ENCODE peak calls at places on chromosomes 13 and 19, in four cellular contexts. P is astrocyte, W is K562, E is neural progenitor cell. Y is an unnamed sample.

GRCh38 chr13:20288561-20288960 is 56.4 kb upstream of the GJB6 start:
- DNase-seq in P (no peak), W (no peak), E (no peak), Y (no peak)

GRCh38 chr13:48155850-48156249 is 60.9 kb upstream of the MED4 start:
- DNase-seq in P (peak; percentile 68), W (no peak), E (no peak), Y (no peak)

GRCh38 chr13:39656325-39656677 is 839 bp downstream of the COG6 start:
- DNase-seq in P (peak; percentile 6), W (no peak), E (peak; percentile 4), Y (no peak)

GRCh38 chr13:98454389-98454881 is 122.5 kb downstream of the STK24 start:
- DNase-seq in P (peak; percentile 88), W (no peak), E (no peak), Y (peak; percentile 95)

GRCh38 chr13:32829676-32830091 is 186.5 kb upstream of the KL start:
- DNase-seq in P (peak; percentile 71), W (no peak), E (no peak), Y (no peak)

GRCh38 chr19:8702350-8702749 is 3.8 kb upstream of the ACTL9 start:
- DNase-seq in P (no peak), W (no peak), E (no peak), Y (no peak)

GRCh38 chr19:7504684-7505083 is 11.2 kb upstream of the ZNF358 start:
- DNase-seq in P (no peak), W (no peak), E (no peak), Y (no peak)

GRCh38 chr13:48405865-48406264 is 7.0 kb downstream of the LPAR6 start:
- DNase-seq in P (no peak), W (no peak), E (no peak), Y (no peak)

GRCh38 chr19:5255602-5256231 is 84.9 kb downstream of the PTPRS start:
- DNase-seq in P (no peak), W (peak; percentile 43), E (no peak), Y (peak; percentile 32)

GRCh38 chr19:29878973-29879654 is 62.9 kb upstream of the URI1 start:
- DNase-seq in P (peak; percentile 14), W (peak; percentile 80), E (peak; percentile 18), Y (peak; percentile 92)

GRCh38 chr19:44072543-44073401 is 813 bp downstream of the ZNF284 start:
- DNase-seq in P (no peak), W (no peak), E (no peak), Y (no peak)

GRCh38 chr13:37173214-37173613 is 67.8 kb upstream of the CSNK1A1L start:
- DNase-seq in P (peak; percentile 91), W (no peak), E (no peak), Y (no peak)

GRCh38 chr13:80284290-80284689 is 56.6 kb downstream of the SPRY2 start:
- DNase-seq in P (no peak), W (no peak), E (no peak), Y (peak; percentile 47)

GRCh38 chr19:5540208-5540607 is 27.5 kb downstream of the TINCR start:
- DNase-seq in P (no peak), W (no peak), E (no peak), Y (no peak)

GRCh38 chr19:35164418-35164817 is 9.9 kb downstream of the FXYD5 start:
- DNase-seq in P (no peak), W (no peak), E (no peak), Y (peak; percentile 10)

GRCh38 chr19:47518854-47519253 is 4.0 kb upstream of the NAPA start:
- DNase-seq in P (no peak), W (no peak), E (no peak), Y (no peak)

GRCh38 chr19:5036733-5037681 is 68.1 kb downstream of the KDM4B start:
- DNase-seq in P (peak; percentile 78), W (no peak), E (no peak), Y (peak; percentile 91)

GRCh38 chr13:98664047-98664446 is 87.1 kb upstream of the STK24 start:
- DNase-seq in P (peak; percentile 93), W (no peak), E (no peak), Y (peak; percentile 91)

GRCh38 chr19:16524991-16525734 is 17.1 kb downstream of the CHERP start:
- DNase-seq in P (no peak), W (peak; percentile 16), E (no peak), Y (peak; percentile 76)

GRCh38 chr13:101757446-101758039 is 305.1 kb downstream of the ITGBL1 start:
- DNase-seq in P (peak; percentile 14), W (no peak), E (peak; percentile 9), Y (peak; percentile 26)

GRCh38 chr13:39910833-39911232 is 255.4 kb downstream of the COG6 start:
- DNase-seq in P (peak; percentile 27), W (no peak), E (no peak), Y (no peak)

GRCh38 chr19:8695911-8696310 is 2.7 kb downstream of the ACTL9 start:
- DNase-seq in P (no peak), W (no peak), E (no peak), Y (no peak)

GRCh38 chr13:49369876-49370275 is 74.0 kb downstream of the CAB39L start:
- DNase-seq in P (no peak), W (no peak), E (no peak), Y (no peak)

GRCh38 chr19:35540356-35540927 is 5.0 kb upstream of the TMEM147 start:
- DNase-seq in P (no peak), W (no peak), E (no peak), Y (peak; percentile 62)

GRCh38 chr19:35872180-35872579 is 3.8 kb downstream of the APLP1 start:
- DNase-seq in P (no peak), W (no peak), E (no peak), Y (peak; percentile 14)

GRCh38 chr13:52899206-52899605 is 50.8 kb upstream of the PCDH8 start:
- DNase-seq in P (no peak), W (no peak), E (no peak), Y (no peak)

GRCh38 chr13:46995874-46996273 is 99.0 kb upstream of the HTR2A start:
- DNase-seq in P (no peak), W (no peak), E (no peak), Y (no peak)

GRCh38 chr19:1651548-1652394 is 644 bp downstream of the TCF3 start:
- DNase-seq in P (no peak), W (peak; percentile 61), E (peak; percentile 79), Y (peak; percentile 96)

GRCh38 chr13:113458218-113459065 is 5.2 kb upstream of the ADPRHL1 start:
- DNase-seq in P (peak; percentile 22), W (peak; percentile 23), E (peak; percentile 57), Y (no peak)

GRCh38 chr19:461664-462551 is 1.1 kb upstream of the SHC2 start:
- DNase-seq in P (no peak), W (peak; percentile 93), E (peak; percentile 81), Y (no peak)

GRCh38 chr13:101397742-101398141 is 18.6 kb downstream of the NALCN start:
- DNase-seq in P (peak; percentile 92), W (no peak), E (no peak), Y (peak; percentile 84)

GRCh38 chr13:41137951-41138350 is 5.3 kb upstream of the KBTBD6 start:
- DNase-seq in P (peak; percentile 71), W (no peak), E (no peak), Y (no peak)

GRCh38 chr19:17522988-17523872 is 11.8 kb downstream of the PGLS start:
- DNase-seq in P (no peak), W (no peak), E (no peak), Y (peak; percentile 54)

GRCh38 chr13:26378116-26378515 is 124.2 kb downstream of the CDK8 start:
- DNase-seq in P (no peak), W (no peak), E (no peak), Y (no peak)

GRCh38 chr19:49217382-49217781 is 59.8 kb downstream of the TRPM4 start:
- DNase-seq in P (no peak), W (no peak), E (no peak), Y (peak; percentile 86)

GRCh38 chr13:36858285-36858684 is 39.3 kb downstream of the RFXAP start:
- DNase-seq in P (peak; percentile 32), W (peak; percentile 11), E (peak; percentile 73), Y (peak; percentile 55)

GRCh38 chr13:94411747-94412146 is 67.7 kb downstream of the DCT start:
- DNase-seq in P (no peak), W (no peak), E (no peak), Y (peak; percentile 39)

GRCh38 chr19:16627194-16627927 is 643 bp downstream of the MED26 start:
- DNase-seq in P (no peak), W (no peak), E (peak; percentile 52), Y (peak; percentile 82)

GRCh38 chr13:43878897-43879322 is 630 bp downstream of the CCDC122 start:
- DNase-seq in P (peak; percentile 68), W (no peak), E (peak; percentile 71), Y (peak; percentile 83)
- H2AFZ ChIP-seq in P (peak overlapping the region; percentile 96), W (no peak overlapping the region), E (peak overlapping the region; percentile 84), Y (peak overlapping the region; percentile 79)

DNA sequence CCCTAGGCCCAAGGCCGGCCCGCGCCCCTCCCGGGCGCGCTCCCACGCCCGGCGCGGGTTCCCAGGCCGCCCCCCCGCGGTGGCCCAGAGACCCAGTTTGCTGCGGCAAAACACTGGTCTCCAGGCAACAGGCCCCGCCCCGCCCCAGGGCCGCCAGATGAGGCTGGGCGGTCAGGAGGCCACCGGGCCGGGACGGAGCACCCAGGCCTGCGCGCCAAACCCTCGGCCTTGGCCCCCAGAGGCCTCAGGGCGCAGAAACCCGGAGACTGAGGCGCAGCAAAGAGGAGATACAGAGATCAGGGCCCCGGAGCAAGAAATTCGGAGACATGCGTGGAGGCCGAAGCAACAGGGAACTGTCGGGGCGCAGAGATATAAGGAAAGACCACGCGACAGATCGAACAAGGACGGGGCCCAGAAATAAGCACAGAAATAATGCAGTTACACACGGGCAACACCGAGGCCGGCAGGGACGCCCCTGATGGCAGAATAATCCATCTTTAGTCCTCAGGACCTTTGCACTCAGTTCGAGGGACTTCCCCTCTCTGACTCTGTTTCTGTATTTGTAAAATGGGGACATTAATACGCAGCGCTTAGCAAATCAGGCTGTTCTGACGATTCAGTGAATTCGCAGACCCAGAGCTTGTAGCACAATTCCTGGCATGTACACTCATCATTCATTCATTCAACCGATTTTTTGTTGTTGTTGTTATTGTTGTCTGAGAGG is 20.8 kb upstream of the ERCC1 start:
- DNase-seq in P (peak; percentile 64), W (peak; percentile 89), E (peak; percentile 96), Y (peak; percentile 98)
- H3K4me3 ChIP-seq in P (peak overlapping the region; percentile 13), W (peak overlapping the region; percentile 52), E (peak overlapping the region; percentile 66), Y (peak overlapping the region; percentile 68)

GRCh38 chr13:110875243-110875642 is 39.6 kb downstream of the ANKRD10 start:
- DNase-seq in P (no peak), W (no peak), E (no peak), Y (no peak)
- H3K27ac ChIP-seq in P (no peak overlapping the region), W (peak overlapping the region; percentile 55), E (no peak overlapping the region), Y (no peak overlapping the region)

GRCh38 chr19:40604647-40605200 is 3.6 kb downstream of the LTBP4 start:
- DNase-seq in P (no peak), W (peak; percentile 40), E (peak; percentile 34), Y (peak; percentile 68)

GRCh38 chr19:40601061-40601973 is at the start of gene LTBP4:
- DNase-seq in P (no peak), W (peak; percentile 76), E (peak; percentile 72), Y (peak; percentile 88)

GRCh38 chr19:40603719-40604646 is 2.8 kb downstream of the LTBP4 start:
- DNase-seq in P (peak; percentile 87), W (peak; percentile 76), E (peak; percentile 99), Y (peak; percentile 100)

GRCh38 chr19:40605201-40605971 is 4.2 kb downstream of the LTBP4 start:
- DNase-seq in P (peak; percentile 51), W (peak; percentile 53), E (peak; percentile 79), Y (peak; percentile 97)

GRCh38 chr19:40603071-40603718 is 2.0 kb downstream of the LTBP4 start:
- DNase-seq in P (peak; percentile 57), W (no peak), E (peak; percentile 85), Y (peak; percentile 68)
- H2AFZ ChIP-seq in P (peak overlapping the region; percentile 53), W (peak overlapping the region; percentile 58), E (no peak overlapping the region), Y (peak overlapping the region; percentile 66)

Y was measured in osteoblast.